ENCODE peak calls at places on chromosome 12, in nine cellular contexts. P is hepatocyte; M is heart left ventricle; A is brain microvascular endothelial cell; D is suprapubic skin; Q is aorta; B is mammary epithelial cell; I is HL-60; O is effector memory CD4-positive, alpha-beta T cell. E is an unnamed sample.
A peak's percentile ranks its signal among the peaks of the same experiment; 100 is the strongest.

GRCh38 chr12:85557850-85558249 is 277.8 kb downstream of the ALX1 start:
- DNase-seq in P (no peak), M (no peak), A (no peak), D (no peak), Q (no peak), B (no peak), I (no peak), O (no peak), E (no peak)

GRCh38 chr12:6091786-6092566 is 32.5 kb downstream of the VWF start:
- DNase-seq in P (no peak), M (no peak), A (no peak), D (peak; percentile 53), Q (no peak), B (no peak), I (no peak), O (no peak), E (no peak)

GRCh38 chr12:98909749-98910148 is 264.7 kb downstream of the APAF1 start:
- DNase-seq in P (no peak), M (no peak), A (no peak), D (no peak), Q (no peak), B (no peak), I (no peak), O (no peak), E (no peak)

GRCh38 chr12:78002878-78003277 is 172.2 kb downstream of the NAV3 start:
- DNase-seq in P (no peak), M (no peak), A (no peak), D (no peak), Q (no peak), B (no peak), I (no peak), O (no peak), E (no peak)

GRCh38 chr12:113396828-113397496 is 6.7 kb downstream of the SDS start:
- DNase-seq in P (no peak), M (no peak), A (no peak), D (no peak), Q (no peak), B (no peak), I (no peak), O (no peak), E (no peak)

GRCh38 chr12:98149270-98149669 is 366.1 kb upstream of the TMPO start:
- DNase-seq in P (no peak), M (no peak), A (no peak), D (no peak), Q (no peak), B (no peak), I (no peak), O (no peak), E (no peak)

GRCh38 chr12:121326996-121327674 is 25.1 kb downstream of the ANAPC5 start:
- DNase-seq in P (no peak), M (no peak), A (no peak), D (no peak), Q (no peak), B (no peak), I (no peak), O (no peak), E (no peak)

GRCh38 chr12:53489242-53489915 is 9.9 kb downstream of the MAP3K12 start:
- DNase-seq in P (no peak), M (no peak), A (no peak), D (no peak), Q (peak; percentile 11), B (no peak), I (no peak), O (no peak), E (no peak)

GRCh38 chr12:66612053-66612775 is 66.7 kb downstream of the GRIP1 start:
- DNase-seq in P (no peak), M (no peak), A (no peak), D (no peak), Q (no peak), B (no peak), I (no peak), O (no peak), E (no peak)

GRCh38 chr12:19369691-19370148 is 69.6 kb upstream of the AEBP2 start:
- DNase-seq in P (no peak), M (no peak), A (peak; percentile 13), D (no peak), Q (no peak), B (no peak), I (no peak), O (no peak), E (no peak)

GRCh38 chr12:102195826-102196225 is 1.8 kb downstream of the PMCH start:
- DNase-seq in P (no peak), M (no peak), A (no peak), D (no peak), Q (no peak), B (no peak), I (no peak), O (no peak), E (no peak)

GRCh38 chr12:68912916-68913315 is 20.1 kb downstream of the CPM start:
- DNase-seq in P (no peak), M (no peak), A (no peak), D (no peak), Q (no peak), B (no peak), I (no peak), O (no peak), E (no peak)

GRCh38 chr12:96425973-96426372 is 25.7 kb upstream of the CDK17 start:
- DNase-seq in P (no peak), M (no peak), A (no peak), D (no peak), Q (no peak), B (peak; percentile 57), I (no peak), O (no peak), E (peak; percentile 53)

GRCh38 chr12:45304514-45305178 is 88.8 kb downstream of the ANO6 start:
- DNase-seq in P (no peak), M (no peak), A (no peak), D (no peak), Q (no peak), B (no peak), I (no peak), O (no peak), E (no peak)
- H3K27ac ChIP-seq in P (no peak overlapping the region), M (peak overlapping the region; percentile 58), A (no peak overlapping the region), D (peak overlapping the region; percentile 19), Q (peak overlapping the region; percentile 99), B (no peak overlapping the region), I (no peak overlapping the region), O (no peak overlapping the region), E (no peak overlapping the region)

DNA sequence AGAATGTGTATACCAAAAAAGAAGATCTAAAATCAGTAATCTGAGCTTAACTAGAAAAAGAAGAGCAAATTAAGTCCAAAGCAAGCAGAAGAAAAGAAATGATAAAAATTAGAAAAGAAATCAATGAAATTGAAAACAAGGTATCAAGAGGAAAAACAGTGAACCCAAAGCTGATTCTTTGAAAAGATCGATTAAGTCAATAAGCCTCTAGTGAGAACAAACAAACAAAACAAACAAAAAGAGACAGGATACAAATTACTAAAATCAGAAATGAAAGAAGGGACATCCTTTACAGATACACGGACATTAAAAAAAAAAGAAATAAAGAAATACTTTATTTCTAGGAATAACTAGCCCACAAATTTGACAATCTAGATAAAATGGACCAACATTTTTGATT is 12.9 kb upstream of the GALNT8 start:
- DNase-seq in P (no peak), M (no peak), A (no peak), D (no peak), Q (no peak), B (no peak), I (no peak), O (no peak), E (no peak)
- H3K27ac ChIP-seq in P (no peak overlapping the region), M (no peak overlapping the region), A (no peak overlapping the region), D (no peak overlapping the region), Q (no peak overlapping the region), B (no peak overlapping the region), I (no peak overlapping the region), O (no peak overlapping the region), E (no peak overlapping the region)

GRCh38 chr12:49535921-49536525 is 2.8 kb upstream of the KCNH3 start:
- DNase-seq in P (no peak), M (no peak), A (no peak), D (no peak), Q (peak; percentile 36), B (peak; percentile 56), I (no peak), O (no peak), E (peak; percentile 44)
- H3K27ac ChIP-seq in P (no peak overlapping the region), M (no peak overlapping the region), A (no peak overlapping the region), D (no peak overlapping the region), Q (no peak overlapping the region), B (no peak overlapping the region), I (no peak overlapping the region), O (no peak overlapping the region), E (no peak overlapping the region)

GRCh38 chr12:2267624-2268477 is 215.1 kb downstream of the CACNA1C start:
- DNase-seq in P (peak; percentile 60), M (no peak), A (no peak), D (no peak), Q (peak; percentile 91), B (peak; percentile 19), I (no peak), O (no peak), E (no peak)
- H3K27ac ChIP-seq in P (peak overlapping the region; percentile 82), M (peak overlapping the region; percentile 73), A (peak overlapping the region; percentile 19), D (peak overlapping the region; percentile 70), Q (peak overlapping the region; percentile 58), B (peak overlapping the region; percentile 24), I (no peak overlapping the region), O (no peak overlapping the region), E (no peak overlapping the region)

DNA sequence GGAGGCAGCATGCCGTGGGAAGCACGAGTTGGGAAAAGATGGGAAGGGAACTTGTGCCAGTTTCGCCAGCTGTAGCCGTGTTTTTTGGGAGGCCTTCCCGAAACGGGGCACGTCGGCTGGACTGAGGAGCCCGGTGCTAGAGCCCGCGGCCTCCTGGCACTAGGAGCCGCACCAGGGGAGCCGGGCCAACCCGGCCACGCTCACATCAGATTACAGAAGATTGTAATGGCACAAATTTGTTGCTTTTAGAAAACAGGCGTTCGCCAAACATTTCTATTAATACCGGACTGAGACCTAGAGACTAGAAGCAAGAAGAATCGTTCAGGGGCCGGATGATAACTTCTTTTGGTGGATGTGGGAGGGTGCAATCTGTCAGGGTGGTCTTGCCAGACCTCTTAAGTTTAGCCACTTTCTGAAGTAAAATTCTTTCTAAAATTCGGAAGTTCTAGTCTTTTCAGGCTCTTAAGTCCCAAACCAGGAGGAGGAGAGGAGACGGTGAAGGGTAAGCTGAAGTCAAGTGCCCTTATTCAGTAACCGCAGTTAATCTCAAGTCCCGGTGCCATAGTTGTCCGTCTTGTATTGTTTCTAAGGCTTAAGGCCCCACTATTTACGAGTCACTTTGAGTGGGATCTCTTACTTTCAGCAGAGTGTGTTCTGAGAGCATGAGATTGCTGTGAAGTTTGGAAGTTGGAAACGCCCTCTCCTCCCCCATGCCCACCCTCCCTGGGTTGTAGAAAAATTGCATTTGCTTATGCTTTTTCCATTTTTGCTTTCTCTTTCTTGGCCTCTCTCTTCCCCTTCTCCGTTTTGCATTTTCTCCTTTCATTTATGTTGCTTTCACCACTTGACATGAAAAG is 1.4 kb downstream of the RASSF3 start:
- DNase-seq in P (peak; percentile 50), M (peak; percentile 72), A (peak; percentile 9), D (no peak), Q (peak; percentile 79), B (peak; percentile 47), I (no peak), O (no peak), E (no peak)
- H3K27ac ChIP-seq in P (peak overlapping the region; percentile 86), M (peak overlapping the region; percentile 96), A (no peak overlapping the region), D (peak overlapping the region; percentile 89), Q (peak overlapping the region; percentile 89), B (peak overlapping the region; percentile 77), I (peak overlapping the region; percentile 92), O (peak overlapping the region; percentile 79), E (peak overlapping the region; percentile 38)

GRCh38 chr12:12072064-12072760 is 1.5 kb downstream of the BCL2L14 start:
- DNase-seq in P (peak; percentile 65), M (no peak), A (no peak), D (no peak), Q (no peak), B (no peak), I (no peak), O (peak; percentile 6), E (no peak)

GRCh38 chr12:12070149-12070548 is 590 bp upstream of the BCL2L14 start:
- DNase-seq in P (no peak), M (no peak), A (no peak), D (no peak), Q (no peak), B (no peak), I (no peak), O (no peak), E (no peak)

GRCh38 chr12:12070674-12071661 is at the start of gene BCL2L14:
- DNase-seq in P (peak; percentile 52), M (no peak), A (no peak), D (no peak), Q (no peak), B (no peak), I (no peak), O (no peak), E (no peak)
- H3K27ac ChIP-seq in P (peak within 1 kb of the TSS; percentile 95), M (no peak within 1 kb of the TSS), A (no peak within 1 kb of the TSS), D (no peak within 1 kb of the TSS), Q (no peak within 1 kb of the TSS), B (no peak within 1 kb of the TSS), I (no peak within 1 kb of the TSS), O (peak within 1 kb of the TSS; percentile 42), E (no peak within 1 kb of the TSS)

E was measured in foreskin keratinocyte.